ENCODE peak calls at places on chromosomes 2 and 18, in nine cellular contexts. B, D, U, W, H, M, S, Z and C are unnamed samples.

GRCh38 chr2:52335727-52336126 is 1303.8 kb upstream of the NRXN1 start:
- DNase-seq in B (no peak), D (no peak), U (no peak), W (no peak), H (no peak), M (no peak), S (no peak), Z (no peak), C (no peak)

GRCh38 chr2:240523451-240524281 is 34.1 kb downstream of the ANKMY1 start:
- DNase-seq in B (no peak), D (no peak), U (no peak), W (no peak), H (no peak), M (no peak), S (no peak), Z (no peak), C (no peak)

GRCh38 chr2:98900721-98901120 is 35.3 kb downstream of the CRACDL start:
- DNase-seq in B (peak; percentile 49), D (no peak), U (no peak), W (no peak), H (no peak), M (no peak), S (no peak), Z (no peak), C (no peak)

GRCh38 chr18:48749768-48750167 is 201.0 kb downstream of the SMAD7 start:
- DNase-seq in B (peak; percentile 80), D (no peak), U (peak; percentile 57), W (no peak), H (no peak), M (no peak), S (peak; percentile 83), Z (peak; percentile 83), C (no peak)

GRCh38 chr2:197113221-197113831 is 186.8 kb upstream of the PGAP1 start:
- DNase-seq in B (no peak), D (no peak), U (no peak), W (peak; percentile 11), H (peak; percentile 12), M (peak; percentile 26), S (no peak), Z (no peak), C (no peak)

GRCh38 chr2:212677466-212677865 is 138.9 kb upstream of the ERBB4 start:
- DNase-seq in B (no peak), D (no peak), U (no peak), W (no peak), H (no peak), M (no peak), S (no peak), Z (no peak), C (no peak)

GRCh38 chr2:203500951-203501350 is 34.1 kb downstream of the RAPH1 start:
- DNase-seq in B (no peak), D (no peak), U (no peak), W (no peak), H (no peak), M (no peak), S (no peak), Z (no peak), C (no peak)

GRCh38 chr2:30421026-30421425 is 26.0 kb upstream of the LCLAT1 start:
- DNase-seq in B (no peak), D (no peak), U (no peak), W (peak; percentile 17), H (no peak), M (no peak), S (no peak), Z (no peak), C (no peak)

GRCh38 chr18:51051105-51051712 is 21.2 kb downstream of the SMAD4 start:
- DNase-seq in B (no peak), D (no peak), U (no peak), W (peak; percentile 12), H (peak; percentile 33), M (peak; percentile 38), S (no peak), Z (no peak), C (peak; percentile 26)

GRCh38 chr18:25187582-25188291 is 164.2 kb downstream of the ZNF521 start:
- DNase-seq in B (no peak), D (no peak), U (no peak), W (no peak), H (no peak), M (no peak), S (no peak), Z (no peak), C (no peak)

GRCh38 chr2:219073413-219074129 is 12.8 kb upstream of the IHH start:
- DNase-seq in B (no peak), D (peak; percentile 72), U (peak; percentile 61), W (peak; percentile 51), H (peak; percentile 80), M (peak; percentile 73), S (no peak), Z (no peak), C (peak; percentile 60)
- TF ChIP-seq CTCF in B (peak; percentile 37), D (peak; percentile 74), U (peak; percentile 59), W (peak; percentile 75), H (peak; percentile 88), M (peak; percentile 65), S (peak; percentile 61), Z (no peak), C (peak; percentile 41)

GRCh38 chr2:160491922-160492371 is 1.7 kb downstream of the RBMS1 start:
- DNase-seq in B (no peak), D (no peak), U (no peak), W (no peak), H (peak; percentile 57), M (peak; percentile 60), S (no peak), Z (no peak), C (peak; percentile 7)
- TF ChIP-seq POLR2A in B (no peak), D (no peak), U (no peak), W (no peak), H (no peak), M (no peak), S (peak; percentile 12), Z (no peak), C (no peak)

GRCh38 chr2:43461461-43462073 is 134.3 kb downstream of the THADA start:
- DNase-seq in B (no peak), D (no peak), U (no peak), W (no peak), H (no peak), M (no peak), S (no peak), Z (no peak), C (no peak)
- H3K4me1 ChIP-seq in B (peaks cover 83% of the 10 kb centered on the region), D (peaks cover under 1% of the 10 kb centered on the region), U (peaks cover 28% of the 10 kb centered on the region), W (no peaks in the 10 kb centered on the region), H (peaks cover 84% of the 10 kb centered on the region), M (peaks cover 87% of the 10 kb centered on the region), S (no peaks in the 10 kb centered on the region), Z (peaks cover 33% of the 10 kb centered on the region), C (peaks cover 5% of the 10 kb centered on the region)

GRCh38 chr18:66548747-66549146 is 55.1 kb downstream of the CDH19 start:
- DNase-seq in B (no peak), D (no peak), U (no peak), W (no peak), H (no peak), M (no peak), S (no peak), Z (no peak), C (no peak)
- TF ChIP-seq CTCF in B (no peak), D (no peak), U (no peak), W (no peak), H (peak; percentile 45), M (no peak), S (peak; percentile 11), Z (no peak), C (no peak)

GRCh38 chr18:3219621-3220335 is at the start of gene MYOM1:
- DNase-seq in B (no peak), D (no peak), U (no peak), W (no peak), H (no peak), M (no peak), S (no peak), Z (no peak), C (no peak)

GRCh38 chr18:3218817-3219216 is 951 bp downstream of the MYOM1 start:
- DNase-seq in B (no peak), D (no peak), U (no peak), W (no peak), H (no peak), M (no peak), S (no peak), Z (no peak), C (no peak)

GRCh38 chr18:3214855-3215637 is 4.7 kb downstream of the MYOM1 start:
- DNase-seq in B (no peak), D (no peak), U (no peak), W (no peak), H (no peak), M (no peak), S (no peak), Z (no peak), C (no peak)

GRCh38 chr18:3216987-3217386 is 2.8 kb downstream of the MYOM1 start:
- DNase-seq in B (no peak), D (no peak), U (no peak), W (no peak), H (no peak), M (no peak), S (no peak), Z (no peak), C (no peak)

DNA sequence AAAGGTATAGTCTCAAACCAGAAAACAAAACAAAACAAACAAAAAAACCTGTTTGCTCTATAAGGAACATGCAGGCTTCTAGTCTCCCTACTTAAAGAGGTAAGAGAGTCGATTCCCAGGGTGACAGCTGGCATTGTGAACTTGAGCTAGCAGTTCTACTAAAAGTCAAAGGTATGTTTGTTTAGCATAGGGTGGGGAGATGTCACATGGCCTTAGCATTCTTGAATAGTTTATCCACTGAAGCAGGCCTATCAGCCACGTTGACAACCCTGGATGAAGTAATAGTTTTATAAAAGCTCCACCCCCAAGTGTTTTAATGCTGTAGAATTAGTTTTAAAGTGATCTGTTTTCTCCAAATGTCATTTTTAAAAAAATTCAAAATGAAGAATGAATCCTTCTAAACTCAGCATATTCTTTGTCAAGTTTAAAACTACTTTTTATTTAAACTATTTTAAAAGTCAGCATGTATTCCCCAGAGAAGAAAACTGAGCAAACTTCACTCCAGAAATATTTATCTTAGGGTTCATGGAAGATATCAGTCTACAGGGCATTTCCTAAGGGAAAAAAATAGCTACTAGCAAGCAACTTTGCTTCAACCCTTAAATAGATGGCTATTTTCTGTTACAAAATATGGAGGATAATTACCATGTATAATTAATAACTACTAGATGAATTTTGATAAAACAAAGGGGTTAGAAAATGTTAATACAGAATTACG is 1.7 kb downstream of the MYOM1 start:
- DNase-seq in B (no peak), D (peak; percentile 76), U (no peak), W (peak; percentile 52), H (peak; percentile 96), M (peak; percentile 83), S (no peak), Z (no peak), C (no peak)
- TF ChIP-seq POLR2A in B (no peak), D (peak; percentile 15), U (no peak), W (no peak), H (no peak), M (no peak), S (peak; percentile 54), Z (no peak), C (no peak)

GRCh38 chr2:173750332-173750731 is 214.8 kb downstream of the SP3 start:
- DNase-seq in B (no peak), D (no peak), U (no peak), W (no peak), H (no peak), M (no peak), S (no peak), Z (no peak), C (no peak)
- H3K4me1 ChIP-seq in B (no peaks in the 10 kb centered on the region), D (no peaks in the 10 kb centered on the region), U (no peaks in the 10 kb centered on the region), W (no peaks in the 10 kb centered on the region), H (peaks cover 8% of the 10 kb centered on the region), M (peaks cover 7% of the 10 kb centered on the region), S (no peaks in the 10 kb centered on the region), Z (no peaks in the 10 kb centered on the region), C (no peaks in the 10 kb centered on the region)